ENCODE peak calls at places on chromosomes 7 and 10, in nine cellular contexts. F is PC-9, Q is GM23248, A is mesendoderm, G is HepG2, C is keratinocyte, Z is K562, K is IMR-90, M is OCI-LY7. X is an unnamed sample.

GRCh38 chr7:156950381-156950858 is 908 bp downstream of the NOM1 start:
- DNase-seq in F (no peak), Q (peak; percentile 55), A (peak; percentile 45), G (no peak), C (no peak), Z (peak; percentile 41), K (peak; percentile 3), M (no peak), X (no peak)

GRCh38 chr10:15605740-15606369 is 113.9 kb downstream of the ITGA8 start:
- DNase-seq in F (no peak), Q (peak; percentile 59), A (no peak), G (no peak), C (no peak), Z (no peak), K (no peak), M (no peak), X (no peak)

GRCh38 chr10:127453706-127454105 is 95.4 kb upstream of the NPS start:
- DNase-seq in F (no peak), Q (no peak), A (no peak), G (no peak), C (no peak), Z (no peak), K (no peak), M (no peak), X (no peak)

GRCh38 chr10:116211682-116212081 is 61.3 kb downstream of the GFRA1 start:
- DNase-seq in F (no peak), Q (peak; percentile 77), A (no peak), G (no peak), C (no peak), Z (no peak), K (peak; percentile 91), M (no peak), X (no peak)

GRCh38 chr7:156735861-156736260 is 95.3 kb downstream of the RNF32 start:
- DNase-seq in F (no peak), Q (no peak), A (no peak), G (no peak), C (no peak), Z (no peak), K (peak; percentile 45), M (no peak), X (no peak)

GRCh38 chr10:131784363-131785120 is 116.3 kb upstream of the PPP2R2D start:
- DNase-seq in F (no peak), Q (no peak), A (no peak), G (no peak), C (no peak), Z (no peak), K (no peak), M (no peak), X (no peak)

GRCh38 chr7:144019457-144019856 is 19.3 kb downstream of the OR6B1 start:
- DNase-seq in F (peak; percentile 12), Q (peak; percentile 92), A (peak; percentile 92), G (peak; percentile 69), C (no peak), Z (peak; percentile 17), K (peak; percentile 91), M (no peak), X (no peak)

GRCh38 chr7:81684513-81685262 is 85.2 kb downstream of the HGF start:
- DNase-seq in F (peak; percentile 87), Q (peak; percentile 100), A (peak; percentile 79), G (peak; percentile 53), C (peak; percentile 94), Z (no peak), K (peak; percentile 100), M (no peak), X (peak; percentile 5)

GRCh38 chr7:94436018-94436604 is 41.4 kb downstream of the COL1A2 start:
- DNase-seq in F (peak; percentile 48), Q (peak; percentile 87), A (peak; percentile 79), G (peak; percentile 71), C (no peak), Z (peak; percentile 82), K (peak; percentile 78), M (peak; percentile 67), X (peak; percentile 85)

GRCh38 chr7:20241491-20242261 is 24.5 kb upstream of the MACC1 start:
- DNase-seq in F (peak; percentile 54), Q (peak; percentile 77), A (no peak), G (peak; percentile 20), C (no peak), Z (no peak), K (peak; percentile 68), M (no peak), X (no peak)

GRCh38 chr7:26813426-26813825 is 51.0 kb downstream of the SKAP2 start:
- DNase-seq in F (no peak), Q (peak; percentile 6), A (no peak), G (peak; percentile 64), C (no peak), Z (no peak), K (peak; percentile 80), M (no peak), X (no peak)

GRCh38 chr7:143407296-143408246 is 1.1 kb downstream of the EPHA1 start:
- DNase-seq in F (peak; percentile 40), Q (no peak), A (peak; percentile 71), G (no peak), C (no peak), Z (no peak), K (no peak), M (no peak), X (no peak)

GRCh38 chr10:70940834-70941568 is 52.6 kb upstream of the PCBD1 start:
- DNase-seq in F (peak; percentile 35), Q (peak; percentile 20), A (no peak), G (no peak), C (no peak), Z (peak; percentile 47), K (no peak), M (no peak), X (no peak)

GRCh38 chr10:68167790-68168189 is 58.5 kb downstream of the MYPN start:
- DNase-seq in F (no peak), Q (no peak), A (no peak), G (no peak), C (no peak), Z (no peak), K (no peak), M (no peak), X (no peak)

GRCh38 chr7:131552053-131552452 is 4.4 kb downstream of the PODXL start:
- DNase-seq in F (no peak), Q (no peak), A (no peak), G (no peak), C (no peak), Z (no peak), K (no peak), M (no peak), X (no peak)

GRCh38 chr7:107045980-107046379 is 1.5 kb downstream of the PRKAR2B start:
- DNase-seq in F (no peak), Q (peak; percentile 43), A (no peak), G (no peak), C (no peak), Z (peak; percentile 56), K (peak; percentile 61), M (peak; percentile 29), X (no peak)

GRCh38 chr7:137820156-137820555 is 26.6 kb downstream of the DGKI start:
- DNase-seq in F (no peak), Q (peak; percentile 52), A (peak; percentile 48), G (no peak), C (no peak), Z (no peak), K (no peak), M (no peak), X (peak; percentile 22)

GRCh38 chr7:121279060-121279620 is 49.7 kb upstream of the WNT16 start:
- DNase-seq in F (no peak), Q (no peak), A (no peak), G (no peak), C (no peak), Z (no peak), K (no peak), M (no peak), X (no peak)

GRCh38 chr10:15815242-15815885 is 44.9 kb downstream of the MINDY3 start:
- DNase-seq in F (no peak), Q (no peak), A (no peak), G (no peak), C (no peak), Z (no peak), K (no peak), M (no peak), X (no peak)

GRCh38 chr10:103929396-103929921 is 11.5 kb upstream of the STN1 start:
- DNase-seq in F (no peak), Q (no peak), A (peak; percentile 74), G (no peak), C (no peak), Z (no peak), K (no peak), M (no peak), X (no peak)
- H3K4me2 ChIP-seq in F (no peak overlapping the region), Q (no peak overlapping the region), A (no peak overlapping the region), G (no peak overlapping the region), C (no peak overlapping the region), Z (no peak overlapping the region), K (no peak overlapping the region), M (no peak overlapping the region), X (no peak overlapping the region)

GRCh38 chr10:84312816-84313215 is 15.6 kb upstream of the CCSER2 start:
- DNase-seq in F (no peak), Q (no peak), A (no peak), G (no peak), C (no peak), Z (no peak), K (no peak), M (no peak), X (no peak)

GRCh38 chr10:84311596-84311995 is 16.8 kb upstream of the CCSER2 start:
- DNase-seq in F (no peak), Q (no peak), A (no peak), G (no peak), C (no peak), Z (no peak), K (no peak), M (no peak), X (no peak)

GRCh38 chr10:84310470-84310869 is 17.9 kb upstream of the CCSER2 start:
- DNase-seq in F (peak; percentile 18), Q (peak; percentile 18), A (peak; percentile 58), G (no peak), C (no peak), Z (peak; percentile 53), K (peak; percentile 86), M (no peak), X (no peak)

GRCh38 chr10:84317174-84317573 is 11.2 kb upstream of the CCSER2 start:
- DNase-seq in F (no peak), Q (no peak), A (no peak), G (no peak), C (no peak), Z (no peak), K (no peak), M (no peak), X (no peak)

GRCh38 chr10:84314269-84314668 is 14.1 kb upstream of the CCSER2 start:
- DNase-seq in F (no peak), Q (no peak), A (no peak), G (no peak), C (no peak), Z (no peak), K (no peak), M (no peak), X (no peak)
- H3K27ac ChIP-seq in F (no peak overlapping the region), Q (no peak overlapping the region), A (no peak overlapping the region), G (no peak overlapping the region), C (no peak overlapping the region), Z (no peak overlapping the region), K (no peak overlapping the region), M (no peak overlapping the region), X (no peak overlapping the region)

GRCh38 chr7:108380527-108380926 is 75.7 kb downstream of the NRCAM start:
- DNase-seq in F (no peak), Q (no peak), A (no peak), G (no peak), C (no peak), Z (no peak), K (no peak), M (no peak), X (no peak)
- H3K4me2 ChIP-seq in F (no peak overlapping the region), Q (no peak overlapping the region), A (no peak overlapping the region), G (no peak overlapping the region), C (no peak overlapping the region), Z (no peak overlapping the region), K (no peak overlapping the region), M (no peak overlapping the region), X (no peak overlapping the region)

GRCh38 chr10:76282122-76283030 is 851.0 kb downstream of the LRMDA start:
- DNase-seq in F (no peak), Q (no peak), A (no peak), G (no peak), C (no peak), Z (no peak), K (peak; percentile 69), M (no peak), X (no peak)
- H3K27ac ChIP-seq in F (no peak overlapping the region), Q (no peak overlapping the region), A (no peak overlapping the region), G (no peak overlapping the region), C (no peak overlapping the region), Z (no peak overlapping the region), K (peak overlapping the region; percentile 60), M (no peak overlapping the region), X (no peak overlapping the region)

X was measured in neural progenitor cell.